ENCODE peak calls at places on chromosomes 16 and 17, in ten cellular contexts. D is GM23248; P is frontal cortex; X is mucosa of gallbladder; M is stimulated activated CD4-positive, alpha-beta T cell treated with anti-CD3 and anti-CD28 coated beads, Interleukin-4, amount 100 ng/mL, for 1 hour; N is pons; R is non-pigmented ciliary epithelial cell; O is fibroblast of mammary gland; C is cardiac fibroblast; T is MCF 10A. I is an unnamed sample.

GRCh38 chr16:48862087-48862532 is 252.1 kb upstream of the N4BP1 start:
- DNase-seq in D (peak), P (no peak), X (no peak), M (no peak), N (no peak), R (no peak), O (peak), C (no peak), T (peak), I (no peak)

GRCh38 chr16:86499889-86500707 is 10.2 kb upstream of the FOXF1 start:
- DNase-seq in D (no peak), P (no peak), X (no peak), M (no peak), N (no peak), R (no peak), O (no peak), C (no peak), T (no peak), I (no peak)

GRCh38 chr16:70770968-70771552 is 29.9 kb downstream of the VAC14 start:
- DNase-seq in D (peak), P (peak), X (peak), M (peak), N (peak), R (no peak), O (peak), C (peak), T (peak), I (peak)

GRCh38 chr17:83125515-83126274 is 46.3 kb downstream of the METRNL start:
- DNase-seq in D (peak), P (no peak), X (no peak), M (no peak), N (peak), R (no peak), O (peak), C (no peak), T (peak), I (peak)

GRCh38 chr17:43570518-43570928 is 24.4 kb upstream of the ETV4 start:
- DNase-seq in D (peak), P (no peak), X (no peak), M (no peak), N (no peak), R (peak), O (peak), C (peak), T (peak), I (no peak)

GRCh38 chr17:56834380-56835258 is 668 bp downstream of the DGKE start:
- DNase-seq in D (peak), P (no peak), X (peak), M (peak), N (no peak), R (no peak), O (no peak), C (peak), T (peak), I (peak)

GRCh38 chr16:20393801-20394637 is 10.5 kb downstream of the PDILT start:
- DNase-seq in D (no peak), P (no peak), X (no peak), M (no peak), N (no peak), R (no peak), O (no peak), C (no peak), T (no peak), I (no peak)

GRCh38 chr17:2101448-2102257 is 46.8 kb downstream of the HIC1 start:
- DNase-seq in D (no peak), P (no peak), X (peak), M (peak), N (no peak), R (no peak), O (no peak), C (no peak), T (peak), I (no peak)

GRCh38 chr16:89656435-89657121 is 930 bp downstream of the CHMP1A start:
- DNase-seq in D (no peak), P (no peak), X (no peak), M (no peak), N (no peak), R (no peak), O (no peak), C (no peak), T (no peak), I (no peak)

GRCh38 chr16:3004319-3004718 is 8.4 kb upstream of the CLDN9 start:
- DNase-seq in D (peak), P (no peak), X (no peak), M (no peak), N (no peak), R (no peak), O (no peak), C (no peak), T (no peak), I (no peak)

GRCh38 chr16:82655720-82656500 is 29.1 kb downstream of the CDH13 start:
- DNase-seq in D (no peak), P (no peak), X (no peak), M (no peak), N (no peak), R (no peak), O (no peak), C (no peak), T (no peak), I (no peak)

GRCh38 chr17:77141846-77142449 is 1.2 kb downstream of the SEC14L1 start:
- DNase-seq in D (no peak), P (no peak), X (no peak), M (no peak), N (no peak), R (no peak), O (no peak), C (no peak), T (peak), I (no peak)

GRCh38 chr16:53056528-53056881 is 1.7 kb downstream of the CHD9 start:
- DNase-seq in D (peak), P (no peak), X (no peak), M (no peak), N (no peak), R (no peak), O (peak), C (peak), T (peak), I (no peak)

GRCh38 chr17:12406623-12407228 is 259.0 kb upstream of the MYOCD start:
- DNase-seq in D (peak), P (no peak), X (peak), M (no peak), N (no peak), R (no peak), O (peak), C (no peak), T (no peak), I (no peak)

GRCh38 chr17:29178750-29179231 is 1.4 kb downstream of the MYO18A start:
- DNase-seq in D (no peak), P (peak), X (no peak), M (no peak), N (peak), R (no peak), O (no peak), C (no peak), T (peak), I (no peak)

GRCh38 chr16:27238016-27238587 is 30.5 kb downstream of the NSMCE1 start:
- DNase-seq in D (no peak), P (no peak), X (peak), M (peak), N (no peak), R (no peak), O (no peak), C (no peak), T (no peak), I (no peak)

GRCh38 chr17:44304651-44305050 is 3.8 kb upstream of the RUNDC3A start:
- DNase-seq in D (peak), P (no peak), X (no peak), M (no peak), N (no peak), R (no peak), O (peak), C (no peak), T (no peak), I (no peak)

GRCh38 chr17:82956146-82956725 is 116.4 kb upstream of the ZNF750 start:
- DNase-seq in D (no peak), P (no peak), X (no peak), M (no peak), N (no peak), R (no peak), O (no peak), C (no peak), T (no peak), I (peak)

GRCh38 chr16:7456221-7456620 is 123.6 kb downstream of the RBFOX1 start:
- DNase-seq in D (no peak), P (no peak), X (no peak), M (no peak), N (no peak), R (no peak), O (no peak), C (no peak), T (no peak), I (no peak)

GRCh38 chr16:19095699-19096098 is 18.1 kb upstream of the ITPRIPL2 start:
- DNase-seq in D (no peak), P (no peak), X (no peak), M (no peak), N (no peak), R (no peak), O (no peak), C (peak), T (peak), I (no peak)

GRCh38 chr17:35291802-35292201 is 48.9 kb downstream of the SLFN5 start:
- DNase-seq in D (peak), P (no peak), X (no peak), M (no peak), N (no peak), R (peak), O (peak), C (peak), T (peak), I (no peak)

GRCh38 chr16:84081446-84081989 is 35.2 kb downstream of the MBTPS1 start:
- DNase-seq in D (no peak), P (no peak), X (no peak), M (no peak), N (no peak), R (no peak), O (no peak), C (no peak), T (no peak), I (peak)

GRCh38 chr17:39800540-39800939 is 62.8 kb downstream of the GRB7 start:
- DNase-seq in D (no peak), P (no peak), X (no peak), M (peak), N (no peak), R (no peak), O (no peak), C (peak), T (peak), I (no peak)

GRCh38 chr17:66943484-66943883 is 21.0 kb upstream of the CACNG4 start:
- DNase-seq in D (no peak), P (no peak), X (no peak), M (no peak), N (no peak), R (no peak), O (no peak), C (no peak), T (no peak), I (no peak)

GRCh38 chr16:3180445-3180878 is 7.5 kb upstream of the OR1F1 start:
- DNase-seq in D (no peak), P (no peak), X (no peak), M (no peak), N (no peak), R (no peak), O (no peak), C (peak), T (no peak), I (no peak)

GRCh38 chr16:8730335-8730915 is 56.0 kb downstream of the ABAT start:
- DNase-seq in D (no peak), P (no peak), X (no peak), M (no peak), N (no peak), R (no peak), O (no peak), C (no peak), T (peak), I (no peak)

GRCh38 chr17:50056217-50056960 is 479 bp downstream of the ITGA3 start:
- DNase-seq in D (peak), P (no peak), X (peak), M (peak), N (no peak), R (no peak), O (peak), C (peak), T (peak), I (peak)

GRCh38 chr17:81091134-81091530 is 56.2 kb downstream of the BAIAP2 start:
- DNase-seq in D (no peak), P (no peak), X (no peak), M (no peak), N (no peak), R (no peak), O (no peak), C (no peak), T (no peak), I (no peak)

GRCh38 chr17:66441012-66441703 is 138.7 kb downstream of the PRKCA start:
- DNase-seq in D (peak), P (no peak), X (no peak), M (no peak), N (peak), R (no peak), O (no peak), C (no peak), T (peak), I (no peak)

GRCh38 chr17:46064460-46064859 is 65.4 kb downstream of the STH start:
- DNase-seq in D (no peak), P (no peak), X (no peak), M (no peak), N (no peak), R (no peak), O (no peak), C (no peak), T (no peak), I (no peak)

GRCh38 chr17:50060951-50061712 is 5.2 kb downstream of the ITGA3 start:
- DNase-seq in D (peak), P (no peak), X (peak), M (no peak), N (peak), R (no peak), O (peak), C (peak), T (peak), I (peak)

GRCh38 chr17:18362509-18363020 is 785 bp downstream of the SHMT1 start:
- DNase-seq in D (peak), P (peak), X (peak), M (no peak), N (peak), R (no peak), O (peak), C (peak), T (peak), I (peak)

GRCh38 chr16:50293994-50294855 is 27.9 kb downstream of the ADCY7 start:
- DNase-seq in D (no peak), P (no peak), X (no peak), M (no peak), N (no peak), R (no peak), O (no peak), C (no peak), T (no peak), I (no peak)

GRCh38 chr17:64500487-64500859 is 3.6 kb upstream of the POLG2 start:
- DNase-seq in D (peak), P (no peak), X (no peak), M (no peak), N (no peak), R (no peak), O (no peak), C (no peak), T (no peak), I (no peak)

I was measured in testis.